ENCODE peak calls at places on chromosomes 16 and 17, in nine cellular contexts. One of them, this sample, is unnamed.

GRCh38 chr16:29995330-29995910 is at the start of gene HIRIP3:
- DNase-seq in astrocyte of the cerebellum: peak; percentile 39
- DNase-seq in cardiac muscle cell: peak; percentile 91
- DNase-seq in A673: peak; percentile 93
- DNase-seq in kidney: peak; percentile 95
- DNase-seq in prostate gland: peak; percentile 75
- DNase-seq in A549: peak; percentile 86
- DNase-seq in fibroblast of lung: peak; percentile 56
- DNase-seq in upper lobe of right lung: peak; percentile 95
- DNase-seq in this sample: no peak

GRCh38 chr17:77118251-77118928 is 22.4 kb upstream of the SEC14L1 start:
- DNase-seq in astrocyte of the cerebellum: no peak
- DNase-seq in cardiac muscle cell: peak; percentile 54
- DNase-seq in A673: no peak
- DNase-seq in kidney: peak; percentile 30
- DNase-seq in prostate gland: no peak
- DNase-seq in A549: no peak
- DNase-seq in fibroblast of lung: no peak
- DNase-seq in upper lobe of right lung: no peak
- DNase-seq in this sample: no peak

GRCh38 chr17:2192367-2193028 is 111.1 kb downstream of the SMG6 start:
- DNase-seq in astrocyte of the cerebellum: peak; percentile 94
- DNase-seq in cardiac muscle cell: no peak
- DNase-seq in A673: peak; percentile 73
- DNase-seq in kidney: no peak
- DNase-seq in prostate gland: no peak
- DNase-seq in A549: peak; percentile 54
- DNase-seq in fibroblast of lung: peak; percentile 100
- DNase-seq in upper lobe of right lung: no peak
- DNase-seq in this sample: peak; percentile 95

GRCh38 chr16:87099001-87099740 is 218.0 kb downstream of the C16orf95 start:
- DNase-seq in astrocyte of the cerebellum: no peak
- DNase-seq in cardiac muscle cell: no peak
- DNase-seq in A673: no peak
- DNase-seq in kidney: no peak
- DNase-seq in prostate gland: no peak
- DNase-seq in A549: no peak
- DNase-seq in fibroblast of lung: no peak
- DNase-seq in upper lobe of right lung: no peak
- DNase-seq in this sample: no peak

GRCh38 chr16:85430523-85431381 is 182.4 kb upstream of the GSE1 start:
- DNase-seq in astrocyte of the cerebellum: no peak
- DNase-seq in cardiac muscle cell: peak; percentile 78
- DNase-seq in A673: no peak
- DNase-seq in kidney: peak; percentile 61
- DNase-seq in prostate gland: no peak
- DNase-seq in A549: no peak
- DNase-seq in fibroblast of lung: no peak
- DNase-seq in upper lobe of right lung: peak; percentile 65
- DNase-seq in this sample: no peak

GRCh38 chr17:20097362-20097761 is 88.2 kb downstream of the SPECC1 start:
- DNase-seq in astrocyte of the cerebellum: no peak
- DNase-seq in cardiac muscle cell: no peak
- DNase-seq in A673: no peak
- DNase-seq in kidney: no peak
- DNase-seq in prostate gland: no peak
- DNase-seq in A549: no peak
- DNase-seq in fibroblast of lung: no peak
- DNase-seq in upper lobe of right lung: no peak
- DNase-seq in this sample: no peak

GRCh38 chr16:71205482-71206131 is 24.9 kb downstream of the HYDIN start:
- DNase-seq in astrocyte of the cerebellum: no peak
- DNase-seq in cardiac muscle cell: no peak
- DNase-seq in A673: no peak
- DNase-seq in kidney: no peak
- DNase-seq in prostate gland: no peak
- DNase-seq in A549: no peak
- DNase-seq in fibroblast of lung: no peak
- DNase-seq in upper lobe of right lung: peak; percentile 30
- DNase-seq in this sample: no peak

GRCh38 chr17:61575983-61576382 is 15.0 kb downstream of the NACA2 start:
- DNase-seq in astrocyte of the cerebellum: no peak
- DNase-seq in cardiac muscle cell: no peak
- DNase-seq in A673: no peak
- DNase-seq in kidney: no peak
- DNase-seq in prostate gland: no peak
- DNase-seq in A549: no peak
- DNase-seq in fibroblast of lung: no peak
- DNase-seq in upper lobe of right lung: no peak
- DNase-seq in this sample: no peak

GRCh38 chr17:40093005-40093579 is 7.3 kb downstream of the NR1D1 start:
- DNase-seq in astrocyte of the cerebellum: no peak
- DNase-seq in cardiac muscle cell: no peak
- DNase-seq in A673: no peak
- DNase-seq in kidney: peak; percentile 77
- DNase-seq in prostate gland: no peak
- DNase-seq in A549: no peak
- DNase-seq in fibroblast of lung: no peak
- DNase-seq in upper lobe of right lung: no peak
- DNase-seq in this sample: no peak

GRCh38 chr17:35537569-35538209 is at the start of gene SLFN12L:
- DNase-seq in astrocyte of the cerebellum: no peak
- DNase-seq in cardiac muscle cell: no peak
- DNase-seq in A673: peak; percentile 42
- DNase-seq in kidney: no peak
- DNase-seq in prostate gland: no peak
- DNase-seq in A549: no peak
- DNase-seq in fibroblast of lung: no peak
- DNase-seq in upper lobe of right lung: no peak
- DNase-seq in this sample: no peak

GRCh38 chr16:11009027-11009755 is 64.8 kb downstream of the CLEC16A start:
- DNase-seq in astrocyte of the cerebellum: no peak
- DNase-seq in cardiac muscle cell: no peak
- DNase-seq in A673: no peak
- DNase-seq in kidney: no peak
- DNase-seq in prostate gland: no peak
- DNase-seq in A549: no peak
- DNase-seq in fibroblast of lung: no peak
- DNase-seq in upper lobe of right lung: no peak
- DNase-seq in this sample: no peak

GRCh38 chr16:57277586-57277985 is 6.9 kb downstream of the PLLP start:
- DNase-seq in astrocyte of the cerebellum: peak; percentile 45
- DNase-seq in cardiac muscle cell: no peak
- DNase-seq in A673: no peak
- DNase-seq in kidney: peak; percentile 54
- DNase-seq in prostate gland: no peak
- DNase-seq in A549: peak; percentile 58
- DNase-seq in fibroblast of lung: peak; percentile 88
- DNase-seq in upper lobe of right lung: no peak
- DNase-seq in this sample: no peak

GRCh38 chr16:89357055-89357454 is 133.3 kb downstream of the ANKRD11 start:
- DNase-seq in astrocyte of the cerebellum: no peak
- DNase-seq in cardiac muscle cell: no peak
- DNase-seq in A673: no peak
- DNase-seq in kidney: peak; percentile 59
- DNase-seq in prostate gland: no peak
- DNase-seq in A549: no peak
- DNase-seq in fibroblast of lung: no peak
- DNase-seq in upper lobe of right lung: peak; percentile 58
- DNase-seq in this sample: no peak

GRCh38 chr16:68825427-68825826 is 17.9 kb upstream of the TANGO6 start:
- DNase-seq in astrocyte of the cerebellum: no peak
- DNase-seq in cardiac muscle cell: no peak
- DNase-seq in A673: no peak
- DNase-seq in kidney: no peak
- DNase-seq in prostate gland: no peak
- DNase-seq in A549: no peak
- DNase-seq in fibroblast of lung: peak; percentile 30
- DNase-seq in upper lobe of right lung: no peak
- DNase-seq in this sample: no peak

GRCh38 chr17:45019177-45019711 is 32.2 kb downstream of the DCAKD start:
- DNase-seq in astrocyte of the cerebellum: no peak
- DNase-seq in cardiac muscle cell: peak; percentile 84
- DNase-seq in A673: peak; percentile 38
- DNase-seq in kidney: no peak
- DNase-seq in prostate gland: no peak
- DNase-seq in A549: peak; percentile 71
- DNase-seq in fibroblast of lung: peak; percentile 39
- DNase-seq in upper lobe of right lung: peak; percentile 76
- DNase-seq in this sample: no peak
- TF ChIP-seq CTCF in astrocyte of the cerebellum: peak; percentile 24
- TF ChIP-seq CTCF in cardiac muscle cell: peak; percentile 28
- TF ChIP-seq CTCF in A673: peak; percentile 36
- TF ChIP-seq CTCF in kidney: peak; percentile 22
- TF ChIP-seq CTCF in prostate gland: peak; percentile 37
- TF ChIP-seq CTCF in A549: peak; percentile 95
- TF ChIP-seq CTCF in fibroblast of lung: no peak
- TF ChIP-seq CTCF in upper lobe of right lung: peak; percentile 39
- TF ChIP-seq CTCF in this sample: peak; percentile 8

GRCh38 chr17:10657123-10657522 is at the start of gene MYH3:
- DNase-seq in astrocyte of the cerebellum: no peak
- DNase-seq in cardiac muscle cell: no peak
- DNase-seq in A673: no peak
- DNase-seq in kidney: no peak
- DNase-seq in prostate gland: no peak
- DNase-seq in A549: no peak
- DNase-seq in fibroblast of lung: no peak
- DNase-seq in upper lobe of right lung: no peak
- DNase-seq in this sample: peak; percentile 8
- H3K4me3 ChIP-seq in astrocyte of the cerebellum: no peak within 1 kb of the TSS
- H3K4me3 ChIP-seq in cardiac muscle cell: no peak within 1 kb of the TSS
- H3K4me3 ChIP-seq in A673: no peak within 1 kb of the TSS
- H3K4me3 ChIP-seq in kidney: no peak within 1 kb of the TSS
- H3K4me3 ChIP-seq in prostate gland: no peak within 1 kb of the TSS
- H3K4me3 ChIP-seq in A549: no peak within 1 kb of the TSS
- H3K4me3 ChIP-seq in fibroblast of lung: no peak within 1 kb of the TSS
- H3K4me3 ChIP-seq in upper lobe of right lung: no peak within 1 kb of the TSS
- H3K4me3 ChIP-seq in this sample: no peak within 1 kb of the TSS

DNA sequence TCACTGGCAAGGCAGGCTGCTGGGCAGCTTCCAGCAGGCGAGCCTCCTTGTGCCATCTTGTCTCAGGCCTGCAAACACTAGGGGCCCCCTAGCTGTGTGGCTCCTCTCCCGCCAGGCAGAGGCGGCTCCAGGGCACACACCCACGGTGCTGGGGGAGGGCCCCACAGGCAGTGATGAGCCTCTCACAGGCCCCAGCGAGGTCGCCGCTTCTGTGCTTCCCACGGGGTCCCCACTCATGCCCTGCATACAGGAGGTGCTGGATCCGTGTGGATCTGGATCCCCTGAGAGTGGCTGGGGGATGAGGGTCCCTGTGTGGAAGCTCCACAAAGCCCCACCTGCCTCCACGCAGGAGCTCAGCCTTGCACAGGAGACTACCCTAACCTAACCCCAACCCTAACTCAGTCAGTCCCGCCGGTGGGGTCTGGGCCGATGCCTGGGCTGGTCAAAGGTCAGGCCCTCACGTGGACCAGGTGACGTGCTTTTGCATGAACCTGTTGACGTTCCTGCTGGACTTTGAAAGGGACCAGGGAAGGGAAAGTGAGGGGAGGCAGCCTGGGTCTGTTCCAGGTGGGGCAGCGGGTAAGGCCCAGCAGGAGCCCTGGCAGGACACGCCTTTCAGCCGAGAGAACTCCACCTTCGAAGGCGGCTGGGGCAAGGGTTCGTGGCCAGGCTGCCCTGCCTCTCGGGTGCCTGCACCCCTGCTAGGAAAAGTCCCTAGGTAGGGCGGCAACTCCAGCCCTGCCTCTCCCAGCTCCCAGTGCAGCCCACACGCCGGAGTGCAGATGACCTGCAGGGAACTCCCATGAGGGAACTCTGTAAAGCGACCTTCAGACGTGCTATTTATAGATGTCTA is 5.2 kb downstream of the SECTM1 start:
- DNase-seq in astrocyte of the cerebellum: no peak
- DNase-seq in cardiac muscle cell: no peak
- DNase-seq in A673: no peak
- DNase-seq in kidney: peak; percentile 73
- DNase-seq in prostate gland: no peak
- DNase-seq in A549: no peak
- DNase-seq in fibroblast of lung: no peak
- DNase-seq in upper lobe of right lung: peak; percentile 60
- DNase-seq in this sample: no peak
- TF ChIP-seq CTCF in astrocyte of the cerebellum: no peak
- TF ChIP-seq CTCF in cardiac muscle cell: no peak
- TF ChIP-seq CTCF in A673: no peak
- TF ChIP-seq CTCF in kidney: no peak
- TF ChIP-seq CTCF in prostate gland: no peak
- TF ChIP-seq CTCF in A549: no peak
- TF ChIP-seq CTCF in fibroblast of lung: no peak
- TF ChIP-seq CTCF in upper lobe of right lung: no peak
- TF ChIP-seq CTCF in this sample: no peak

GRCh38 chr17:50344712-50345380 is 1.1 kb upstream of the XYLT2 start:
- DNase-seq in astrocyte of the cerebellum: no peak
- DNase-seq in cardiac muscle cell: no peak
- DNase-seq in A673: no peak
- DNase-seq in kidney: peak; percentile 64
- DNase-seq in prostate gland: no peak
- DNase-seq in A549: no peak
- DNase-seq in fibroblast of lung: no peak
- DNase-seq in upper lobe of right lung: no peak
- DNase-seq in this sample: no peak
- H3K4me3 ChIP-seq in astrocyte of the cerebellum: no peak overlapping the region
- H3K4me3 ChIP-seq in cardiac muscle cell: no peak overlapping the region
- H3K4me3 ChIP-seq in A673: peak overlapping the region; percentile 72
- H3K4me3 ChIP-seq in kidney: no peak overlapping the region
- H3K4me3 ChIP-seq in prostate gland: no peak overlapping the region
- H3K4me3 ChIP-seq in A549: peak overlapping the region; percentile 95
- H3K4me3 ChIP-seq in fibroblast of lung: no peak overlapping the region
- H3K4me3 ChIP-seq in upper lobe of right lung: no peak overlapping the region
- H3K4me3 ChIP-seq in this sample: no peak overlapping the region

DNA sequence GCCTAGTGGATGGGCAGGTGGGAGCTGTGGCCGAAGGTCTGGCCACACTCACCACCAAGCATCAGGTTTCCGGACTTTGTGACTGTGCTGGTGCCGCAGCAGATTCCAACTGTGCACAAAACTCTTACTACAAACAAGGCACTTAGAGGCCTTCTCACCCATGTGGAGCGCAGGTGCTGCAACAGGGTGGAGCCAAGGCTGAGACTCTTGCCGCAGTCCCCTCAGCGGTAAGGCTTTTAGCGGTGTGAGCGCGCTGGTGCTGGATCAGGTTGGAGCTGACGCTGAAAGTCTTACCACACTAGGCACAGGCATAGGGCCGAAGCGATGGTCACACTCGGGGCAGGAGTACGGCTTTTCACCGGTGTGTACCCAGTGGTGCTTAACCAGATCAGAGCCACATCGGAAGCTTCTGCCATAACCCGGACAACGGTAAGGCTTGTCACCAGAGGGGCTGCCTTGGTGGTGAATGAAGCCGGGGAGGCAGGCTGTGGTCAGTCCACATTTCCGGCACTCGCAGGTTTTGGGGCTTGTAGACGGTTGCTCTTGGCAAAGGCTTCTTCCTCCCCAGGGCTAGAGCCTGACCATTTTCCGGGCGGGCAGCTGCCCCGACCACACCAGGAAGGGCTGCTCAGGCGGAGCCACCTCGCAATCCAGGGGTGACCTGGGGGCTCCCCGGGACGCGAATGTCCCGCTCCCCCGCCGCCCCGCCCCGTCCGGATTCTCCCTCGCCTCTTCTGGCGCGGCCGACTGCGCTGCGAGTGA is 1.0 kb upstream of the ARMC5 start:
- DNase-seq in astrocyte of the cerebellum: no peak
- DNase-seq in cardiac muscle cell: peak; percentile 50
- DNase-seq in A673: peak; percentile 28
- DNase-seq in kidney: peak; percentile 83
- DNase-seq in prostate gland: no peak
- DNase-seq in A549: peak; percentile 41
- DNase-seq in fibroblast of lung: peak; percentile 60
- DNase-seq in upper lobe of right lung: peak; percentile 85
- DNase-seq in this sample: no peak
- TF ChIP-seq CTCF in astrocyte of the cerebellum: peak; percentile 33
- TF ChIP-seq CTCF in cardiac muscle cell: no peak
- TF ChIP-seq CTCF in A673: peak; percentile 13
- TF ChIP-seq CTCF in kidney: peak; percentile 44
- TF ChIP-seq CTCF in prostate gland: peak; percentile 21
- TF ChIP-seq CTCF in A549: no peak
- TF ChIP-seq CTCF in fibroblast of lung: no peak
- TF ChIP-seq CTCF in upper lobe of right lung: no peak
- TF ChIP-seq CTCF in this sample: peak; percentile 33

This sample was measured in AG09309.